ENCODE peak calls at places on chromosomes 13 and 19, in ten cellular contexts. S is A549, E is epithelial cell of esophagus, U is pancreas, R is cardiac fibroblast, X is GM12865, N is foreskin fibroblast, M is BJ, L is tibial artery, T is heart right ventricle. K is an unnamed sample.

GRCh38 chr13:54733639-54734038 is 1705.0 kb downstream of the OLFM4 start:
- DNase-seq in S (peak; percentile 0), E (no peak), U (no peak), R (no peak), X (no peak), N (no peak), M (no peak), L (no peak), T (no peak), K (no peak)

GRCh38 chr19:7225741-7226140 is 68.5 kb downstream of the INSR start:
- DNase-seq in S (no peak), E (no peak), U (no peak), R (no peak), X (no peak), N (no peak), M (no peak), L (no peak), T (no peak), K (no peak)

GRCh38 chr19:35717665-35718344 is at the start of gene KMT2B:
- DNase-seq in S (peak; percentile 98), E (peak; percentile 97), U (no peak), R (peak; percentile 98), X (peak; percentile 98), N (no peak), M (peak; percentile 66), L (no peak), T (no peak), K (no peak)

GRCh38 chr19:35249146-35249847 is 495 bp downstream of the LSR start:
- DNase-seq in S (no peak), E (peak; percentile 46), U (peak; percentile 51), R (no peak), X (no peak), N (no peak), M (no peak), L (peak; percentile 61), T (no peak), K (no peak)

GRCh38 chr19:45231891-45232290 is 13.3 kb downstream of the EXOC3L2 start:
- DNase-seq in S (no peak), E (peak; percentile 97), U (no peak), R (no peak), X (no peak), N (peak; percentile 38), M (no peak), L (no peak), T (no peak), K (no peak)

GRCh38 chr13:101845501-101846012 is 393.1 kb downstream of the ITGBL1 start:
- DNase-seq in S (no peak), E (no peak), U (no peak), R (no peak), X (no peak), N (peak; percentile 15), M (no peak), L (no peak), T (no peak), K (no peak)

GRCh38 chr13:51425410-51426042 is 27.3 kb downstream of the INTS6 start:
- DNase-seq in S (no peak), E (peak; percentile 42), U (no peak), R (peak; percentile 63), X (no peak), N (peak; percentile 70), M (peak; percentile 17), L (no peak), T (no peak), K (no peak)

GRCh38 chr19:48244289-48244688 is 11.4 kb downstream of the CARD8 start:
- DNase-seq in S (no peak), E (peak; percentile 37), U (no peak), R (peak; percentile 28), X (no peak), N (no peak), M (no peak), L (no peak), T (no peak), K (no peak)

GRCh38 chr19:50830266-50831025 is 2.9 kb downstream of the KLK15 start:
- DNase-seq in S (no peak), E (no peak), U (no peak), R (no peak), X (no peak), N (no peak), M (no peak), L (no peak), T (no peak), K (no peak)

GRCh38 chr19:7980635-7981121 is 24.8 kb downstream of the ELAVL1 start:
- DNase-seq in S (no peak), E (no peak), U (no peak), R (no peak), X (no peak), N (no peak), M (no peak), L (no peak), T (no peak), K (no peak)

GRCh38 chr13:96822900-96823299 is 171.4 kb downstream of the OXGR1 start:
- DNase-seq in S (peak; percentile 40), E (peak; percentile 66), U (peak; percentile 21), R (no peak), X (peak; percentile 22), N (peak; percentile 26), M (no peak), L (no peak), T (no peak), K (no peak)

GRCh38 chr19:41755328-41755913 is at the start of gene CEACAM6:
- DNase-seq in S (no peak), E (no peak), U (no peak), R (no peak), X (no peak), N (no peak), M (no peak), L (no peak), T (no peak), K (no peak)

GRCh38 chr19:33814181-33815165 is 17.8 kb downstream of the KCTD15 start:
- DNase-seq in S (no peak), E (no peak), U (peak; percentile 7), R (no peak), X (no peak), N (no peak), M (no peak), L (no peak), T (no peak), K (no peak)

GRCh38 chr13:43003010-43003409 is 11.0 kb upstream of the EPSTI1 start:
- DNase-seq in S (no peak), E (peak; percentile 95), U (no peak), R (no peak), X (no peak), N (peak; percentile 59), M (no peak), L (no peak), T (no peak), K (no peak)

GRCh38 chr19:1690570-1691307 is 38.3 kb upstream of the TCF3 start:
- DNase-seq in S (no peak), E (peak; percentile 16), U (no peak), R (no peak), X (peak; percentile 55), N (peak; percentile 31), M (no peak), L (no peak), T (no peak), K (no peak)

GRCh38 chr13:45833242-45833641 is 18.3 kb downstream of the SIAH3 start:
- DNase-seq in S (no peak), E (no peak), U (no peak), R (no peak), X (no peak), N (no peak), M (no peak), L (no peak), T (no peak), K (no peak)
- H3K4me3 ChIP-seq in S (no peak overlapping the region), E (no peak overlapping the region), U (no peak overlapping the region), R (no peak overlapping the region), X (no peak overlapping the region), N (no peak overlapping the region), M (no peak overlapping the region), L (no peak overlapping the region), T (no peak overlapping the region), K (no peak overlapping the region)

GRCh38 chr13:22800726-22801401 is 379.9 kb upstream of the SGCG start:
- DNase-seq in S (no peak), E (peak; percentile 7), U (peak; percentile 23), R (peak; percentile 6), X (peak; percentile 10), N (peak; percentile 8), M (no peak), L (peak; percentile 75), T (peak; percentile 16), K (no peak)

DNA sequence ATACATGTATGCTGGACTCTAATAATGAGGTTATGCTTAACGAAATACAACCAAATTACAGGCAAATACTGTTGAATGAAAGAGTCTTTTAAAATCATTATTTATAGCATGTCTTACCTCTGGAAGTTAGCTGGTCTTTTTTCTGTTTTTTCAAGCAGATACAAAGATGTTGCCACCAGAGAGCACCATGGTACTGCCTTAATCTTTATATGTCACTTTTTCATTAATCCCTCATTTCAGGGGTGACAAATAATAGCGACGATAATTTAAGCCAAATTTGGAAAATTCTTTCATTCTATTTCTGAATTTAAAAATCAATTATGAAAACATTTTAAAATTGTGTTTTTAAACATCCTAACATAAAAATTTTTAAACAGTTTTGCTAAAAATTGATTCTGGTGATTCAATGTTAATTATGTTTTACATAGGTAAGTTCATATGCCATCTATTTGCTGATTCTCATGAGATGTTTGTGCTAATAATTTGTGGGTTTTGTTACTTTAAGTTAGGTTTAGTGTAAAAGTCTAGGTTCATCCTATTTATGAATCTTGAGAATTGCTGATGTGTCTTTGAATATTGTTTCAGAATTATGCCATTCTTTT is 379.3 kb upstream of the SGCG start:
- DNase-seq in S (peak; percentile 18), E (peak; percentile 38), U (no peak), R (peak; percentile 15), X (peak; percentile 19), N (peak; percentile 6), M (no peak), L (no peak), T (no peak), K (no peak)
- TF ChIP-seq CTCF in S (peak; percentile 30), E (peak; percentile 49), U (no peak), R (no peak), X (no peak), N (no peak), M (no peak), L (peak; percentile 18), T (peak; percentile 41), K (no peak)

GRCh38 chr13:107865643-107866006 is 349.7 kb downstream of the LIG4 start:
- DNase-seq in S (no peak), E (no peak), U (no peak), R (peak; percentile 12), X (no peak), N (peak; percentile 4), M (no peak), L (no peak), T (no peak), K (no peak)
- H3K4me3 ChIP-seq in S (peak overlapping the region; percentile 53), E (no peak overlapping the region), U (peak overlapping the region; percentile 27), R (peak overlapping the region; percentile 45), X (no peak overlapping the region), N (peak overlapping the region; percentile 8), M (peak overlapping the region; percentile 40), L (peak overlapping the region; percentile 44), T (peak overlapping the region; percentile 49), K (no peak overlapping the region)

DNA sequence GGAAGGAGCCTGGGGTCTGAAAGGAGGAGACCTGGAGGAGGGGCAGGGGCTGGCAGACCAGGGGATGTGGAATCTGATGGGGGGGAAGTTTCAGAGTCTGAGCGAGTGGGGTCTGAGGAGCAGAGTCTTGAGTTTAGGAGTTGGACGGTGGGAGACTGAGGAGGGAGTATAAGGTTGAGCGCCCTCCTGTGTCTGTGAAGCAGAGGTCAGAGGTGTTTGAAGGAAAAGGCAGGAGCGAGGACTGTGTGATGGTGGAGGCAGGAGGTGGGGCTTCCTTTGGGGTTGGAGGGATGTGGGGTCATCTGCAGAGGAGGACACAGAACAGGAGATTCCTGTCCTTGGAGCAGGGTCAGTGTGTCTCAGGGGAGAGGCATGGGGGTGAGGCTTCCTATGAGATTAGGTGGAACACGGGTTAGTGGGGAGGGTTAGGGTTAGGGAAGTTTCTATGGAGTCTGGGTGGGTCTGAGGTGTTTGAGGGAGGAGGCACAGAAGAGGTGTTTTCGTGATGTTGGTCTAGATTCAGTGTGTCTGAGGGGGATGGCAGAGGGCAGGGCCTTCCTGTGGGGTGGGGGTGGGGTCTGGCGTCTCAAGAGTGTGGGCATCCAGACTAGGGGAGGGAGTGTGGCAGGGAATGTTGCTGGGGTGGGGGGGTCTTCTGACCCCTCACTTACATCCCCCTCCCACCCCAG is 8.3 kb downstream of the RYR1 start:
- DNase-seq in S (peak; percentile 60), E (no peak), U (no peak), R (peak; percentile 15), X (peak; percentile 24), N (no peak), M (no peak), L (no peak), T (no peak), K (no peak)
- TF ChIP-seq CTCF in S (no peak), E (no peak), U (no peak), R (no peak), X (peak; percentile 21), N (no peak), M (no peak), L (no peak), T (no peak), K (no peak)